ENCODE peak calls at places on chromosomes 4 and X, in five cellular contexts. One of them, this sample, is unnamed.

GRCh38 chrX:26557691-26558321 is 341.8 kb downstream of the MAGEB5 start:
- DNase-seq in osteocyte: no peak
- DNase-seq in endothelial cell: no peak
- DNase-seq in OCI-LY7: no peak
- DNase-seq in AG10803: no peak
- DNase-seq in this sample: no peak

GRCh38 chr4:111618908-111619307 is 526.3 kb upstream of the FAM241A start:
- DNase-seq in osteocyte: no peak
- DNase-seq in endothelial cell: no peak
- DNase-seq in OCI-LY7: no peak
- DNase-seq in AG10803: no peak
- DNase-seq in this sample: no peak

GRCh38 chr4:126375462-126376054 is 1060.8 kb downstream of the FAT4 start:
- DNase-seq in osteocyte: no peak
- DNase-seq in endothelial cell: no peak
- DNase-seq in OCI-LY7: no peak
- DNase-seq in AG10803: peak
- DNase-seq in this sample: no peak

GRCh38 chr4:5378002-5378401 is 326.7 kb downstream of the STK32B start:
- DNase-seq in osteocyte: no peak
- DNase-seq in endothelial cell: no peak
- DNase-seq in OCI-LY7: no peak
- DNase-seq in AG10803: peak
- DNase-seq in this sample: no peak

GRCh38 chr4:132333723-132334045 is 815.4 kb upstream of the PCDH10 start:
- DNase-seq in osteocyte: no peak
- DNase-seq in endothelial cell: no peak
- DNase-seq in OCI-LY7: no peak
- DNase-seq in AG10803: no peak
- DNase-seq in this sample: no peak

GRCh38 chr4:64146030-64146429 is 263.2 kb downstream of the TECRL start:
- DNase-seq in osteocyte: no peak
- DNase-seq in endothelial cell: no peak
- DNase-seq in OCI-LY7: no peak
- DNase-seq in AG10803: no peak
- DNase-seq in this sample: no peak

GRCh38 chr4:29762151-29762550 is 958.0 kb upstream of the PCDH7 start:
- DNase-seq in osteocyte: no peak
- DNase-seq in endothelial cell: no peak
- DNase-seq in OCI-LY7: no peak
- DNase-seq in AG10803: no peak
- DNase-seq in this sample: no peak

GRCh38 chr4:82899339-82899738 is 1.2 kb upstream of the THAP9 start:
- DNase-seq in osteocyte: no peak
- DNase-seq in endothelial cell: no peak
- DNase-seq in OCI-LY7: peak
- DNase-seq in AG10803: no peak
- DNase-seq in this sample: no peak

GRCh38 chrX:123324628-123325027 is 140.6 kb downstream of the GRIA3 start:
- DNase-seq in osteocyte: no peak
- DNase-seq in endothelial cell: no peak
- DNase-seq in OCI-LY7: no peak
- DNase-seq in AG10803: no peak
- DNase-seq in this sample: no peak

GRCh38 chr4:100907465-100908454 is 389.9 kb upstream of the EMCN start:
- DNase-seq in osteocyte: no peak
- DNase-seq in endothelial cell: peak
- DNase-seq in OCI-LY7: no peak
- DNase-seq in AG10803: peak
- DNase-seq in this sample: no peak

GRCh38 chr4:6731301-6731641 is 15.3 kb downstream of the BLOC1S4 start:
- DNase-seq in osteocyte: no peak
- DNase-seq in endothelial cell: no peak
- DNase-seq in OCI-LY7: no peak
- DNase-seq in AG10803: no peak
- DNase-seq in this sample: no peak

GRCh38 chr4:24771241-24771640 is 24.1 kb upstream of the SOD3 start:
- DNase-seq in osteocyte: peak
- DNase-seq in endothelial cell: no peak
- DNase-seq in OCI-LY7: no peak
- DNase-seq in AG10803: peak
- DNase-seq in this sample: no peak

GRCh38 chrX:7133036-7133412 is 14.5 kb upstream of the STS start:
- DNase-seq in osteocyte: no peak
- DNase-seq in endothelial cell: no peak
- DNase-seq in OCI-LY7: no peak
- DNase-seq in AG10803: peak
- DNase-seq in this sample: no peak

GRCh38 chr4:15314974-15315373 is 112.9 kb upstream of the C1QTNF7 start:
- DNase-seq in osteocyte: no peak
- DNase-seq in endothelial cell: no peak
- DNase-seq in OCI-LY7: no peak
- DNase-seq in AG10803: no peak
- DNase-seq in this sample: no peak

GRCh38 chrX:19613645-19614323 is 98.5 kb upstream of the MAP3K15 start:
- DNase-seq in osteocyte: no peak
- DNase-seq in endothelial cell: no peak
- DNase-seq in OCI-LY7: no peak
- DNase-seq in AG10803: no peak
- DNase-seq in this sample: no peak

GRCh38 chr4:174198396-174199179 is 84.9 kb downstream of the FBXO8 start:
- DNase-seq in osteocyte: no peak
- DNase-seq in endothelial cell: no peak
- DNase-seq in OCI-LY7: no peak
- DNase-seq in AG10803: peak
- DNase-seq in this sample: no peak

GRCh38 chrX:131441033-131441432 is 102.8 kb upstream of the OR13H1 start:
- DNase-seq in osteocyte: no peak
- DNase-seq in endothelial cell: no peak
- DNase-seq in OCI-LY7: no peak
- DNase-seq in AG10803: no peak
- DNase-seq in this sample: no peak

GRCh38 chr4:183905081-183905592 is at the start of gene STOX2:
- DNase-seq in osteocyte: no peak
- DNase-seq in endothelial cell: peak
- DNase-seq in OCI-LY7: no peak
- DNase-seq in AG10803: peak
- DNase-seq in this sample: peak

GRCh38 chr4:80897537-80898303 is 132.8 kb upstream of the BMP3 start:
- DNase-seq in osteocyte: no peak
- DNase-seq in endothelial cell: no peak
- DNase-seq in OCI-LY7: no peak
- DNase-seq in AG10803: no peak
- DNase-seq in this sample: no peak

DNA sequence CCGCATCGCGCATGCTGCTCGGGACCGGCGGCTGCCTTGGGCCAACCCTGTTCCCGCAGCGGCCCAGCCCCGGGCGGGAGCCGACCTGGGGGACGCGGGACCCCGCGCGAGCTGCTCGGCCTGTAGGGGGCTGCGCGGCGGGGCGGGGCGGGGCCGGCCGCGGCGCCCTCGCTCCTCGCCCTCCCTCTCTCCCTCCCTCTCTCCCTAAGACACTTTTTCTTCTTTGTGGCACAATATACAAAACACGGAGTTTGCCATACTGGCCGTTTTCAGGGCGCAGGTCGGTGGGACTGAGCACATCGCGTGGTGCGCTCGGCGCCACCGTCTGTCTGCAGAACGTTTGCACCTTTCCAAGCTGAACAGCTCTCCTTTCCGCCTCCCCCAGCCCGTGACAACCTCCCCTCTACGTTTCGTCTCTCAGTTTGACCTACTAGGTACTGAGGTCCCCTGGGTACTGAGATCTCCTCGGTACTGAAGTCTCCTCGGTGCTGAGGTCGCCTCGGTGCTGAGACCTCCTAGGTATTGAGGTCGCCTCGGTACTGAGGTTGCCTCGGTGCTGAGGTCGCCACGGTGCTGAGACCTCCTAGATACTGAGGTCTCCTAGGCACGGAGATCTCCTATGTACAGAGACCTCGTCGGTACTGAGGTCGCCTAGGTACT is 261.1 kb upstream of the PLCXD1 start:
- DNase-seq in osteocyte: peak
- DNase-seq in endothelial cell: no peak
- DNase-seq in OCI-LY7: peak
- DNase-seq in AG10803: peak
- DNase-seq in this sample: no peak
- TF ChIP-seq CTCF in osteocyte: peak
- TF ChIP-seq CTCF in endothelial cell: no peak
- TF ChIP-seq CTCF in OCI-LY7: peak
- TF ChIP-seq CTCF in AG10803: no peak
- TF ChIP-seq CTCF in this sample: no peak

GRCh38 chrX:83169683-83170082 is 338.4 kb upstream of the POU3F4 start:
- DNase-seq in osteocyte: no peak
- DNase-seq in endothelial cell: no peak
- DNase-seq in OCI-LY7: no peak
- DNase-seq in AG10803: no peak
- DNase-seq in this sample: no peak
- TF ChIP-seq CTCF in osteocyte: no peak
- TF ChIP-seq CTCF in endothelial cell: no peak
- TF ChIP-seq CTCF in OCI-LY7: no peak
- TF ChIP-seq CTCF in AG10803: no peak
- TF ChIP-seq CTCF in this sample: no peak

GRCh38 chrX:125006704-125007103 is 313.0 kb upstream of the TEX13C start:
- DNase-seq in osteocyte: no peak
- DNase-seq in endothelial cell: no peak
- DNase-seq in OCI-LY7: no peak
- DNase-seq in AG10803: no peak
- DNase-seq in this sample: no peak

GRCh38 chrX:125003746-125004446 is 315.8 kb upstream of the TEX13C start:
- DNase-seq in osteocyte: no peak
- DNase-seq in endothelial cell: no peak
- DNase-seq in OCI-LY7: no peak
- DNase-seq in AG10803: no peak
- DNase-seq in this sample: peak

GRCh38 chrX:125005863-125006262 is 313.8 kb upstream of the TEX13C start:
- DNase-seq in osteocyte: no peak
- DNase-seq in endothelial cell: no peak
- DNase-seq in OCI-LY7: no peak
- DNase-seq in AG10803: no peak
- DNase-seq in this sample: no peak

DNA sequence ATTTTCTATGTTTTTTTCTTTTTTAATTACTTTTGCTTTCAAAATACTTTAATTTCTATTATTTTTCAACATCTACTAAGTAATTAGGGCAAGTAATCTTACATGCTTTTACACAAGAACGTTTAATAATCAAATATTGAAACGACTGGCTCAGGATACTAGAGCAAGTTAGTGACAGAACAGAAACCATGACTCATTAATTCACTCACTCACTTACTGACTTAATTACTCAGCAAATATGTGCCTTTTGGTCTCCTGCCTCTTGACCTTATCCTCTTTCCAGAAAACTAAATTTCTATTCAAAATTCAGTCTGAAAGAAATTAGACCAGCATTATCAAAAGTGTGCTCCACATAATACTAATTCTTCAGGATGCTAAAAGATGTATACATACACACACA is 314.9 kb upstream of the TEX13C start:
- DNase-seq in osteocyte: no peak
- DNase-seq in endothelial cell: no peak
- DNase-seq in OCI-LY7: no peak
- DNase-seq in AG10803: no peak
- DNase-seq in this sample: no peak
- TF ChIP-seq CTCF in osteocyte: no peak
- TF ChIP-seq CTCF in endothelial cell: no peak
- TF ChIP-seq CTCF in OCI-LY7: no peak
- TF ChIP-seq CTCF in AG10803: no peak
- TF ChIP-seq CTCF in this sample: no peak

DNA sequence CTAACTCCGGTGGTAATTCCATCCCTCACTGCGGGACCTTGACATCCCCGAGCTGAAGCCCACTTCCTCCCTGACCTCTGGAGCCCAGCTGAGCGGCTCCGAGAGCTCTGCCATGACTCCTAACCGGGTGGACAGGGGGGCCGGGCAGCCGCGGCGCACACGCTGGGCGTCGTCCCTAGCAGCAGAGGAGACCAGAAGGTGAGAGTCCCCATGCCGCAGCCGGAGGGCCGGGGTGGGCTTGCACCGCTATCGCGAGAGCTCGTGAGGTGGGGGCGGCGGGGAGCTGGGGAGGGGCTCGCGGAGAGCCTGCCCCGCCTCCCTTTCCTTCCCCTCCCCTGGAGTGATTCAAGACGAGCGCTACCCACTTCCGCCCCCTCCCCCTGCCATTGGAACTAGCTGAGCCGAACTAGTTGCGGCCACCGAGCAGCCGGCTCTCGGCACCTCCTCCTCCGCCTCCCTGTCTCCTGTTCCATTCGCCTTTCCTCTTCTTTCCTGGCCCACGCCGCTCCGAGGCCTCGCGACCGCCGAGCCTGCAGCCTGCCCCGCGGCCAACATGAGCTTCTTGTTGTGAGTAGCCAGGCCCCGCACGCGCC is at the start of gene MOB1B:
- DNase-seq in osteocyte: peak
- DNase-seq in endothelial cell: peak
- DNase-seq in OCI-LY7: peak
- DNase-seq in AG10803: peak
- DNase-seq in this sample: peak
- TF ChIP-seq CTCF in osteocyte: peak
- TF ChIP-seq CTCF in endothelial cell: no peak
- TF ChIP-seq CTCF in OCI-LY7: peak
- TF ChIP-seq CTCF in AG10803: peak
- TF ChIP-seq CTCF in this sample: peak

GRCh38 chr4:20037745-20038144 is 214.0 kb upstream of the SLIT2 start:
- DNase-seq in osteocyte: no peak
- DNase-seq in endothelial cell: no peak
- DNase-seq in OCI-LY7: no peak
- DNase-seq in AG10803: no peak
- DNase-seq in this sample: no peak
- TF ChIP-seq CTCF in osteocyte: no peak
- TF ChIP-seq CTCF in endothelial cell: no peak
- TF ChIP-seq CTCF in OCI-LY7: no peak
- TF ChIP-seq CTCF in AG10803: no peak
- TF ChIP-seq CTCF in this sample: no peak

GRCh38 chrX:77298296-77298695 is 148.9 kb upstream of the FGF16 start:
- DNase-seq in osteocyte: no peak
- DNase-seq in endothelial cell: no peak
- DNase-seq in OCI-LY7: no peak
- DNase-seq in AG10803: no peak
- DNase-seq in this sample: no peak
- TF ChIP-seq CTCF in osteocyte: no peak
- TF ChIP-seq CTCF in endothelial cell: no peak
- TF ChIP-seq CTCF in OCI-LY7: no peak
- TF ChIP-seq CTCF in AG10803: no peak
- TF ChIP-seq CTCF in this sample: no peak

This sample was measured in activated CD8-positive, alpha-beta T cell treated with anti-CD3 and anti-CD28 coated beads for 36 hours.